ENCODE peak calls at places on chromosomes 12 and 14, in eight cellular contexts. R, A, K, X, Z, Y, P and M are unnamed samples.

GRCh38 chr14:51463461-51463860 is 188.2 kb upstream of the FRMD6 start:
- DNase-seq in Z (no peak), P (no peak), X (no peak), K (no peak), R (no peak), A (no peak), Y (no peak), M (no peak)

GRCh38 chr14:92471919-92472318 is 41.7 kb upstream of the RIN3 start:
- DNase-seq in A (peak; percentile 72), P (no peak), R (no peak), K (no peak), X (peak; percentile 44), Z (peak; percentile 81), Y (peak; percentile 87), M (no peak)

GRCh38 chr14:99413172-99413571 is 67.5 kb downstream of the SETD3 start:
- DNase-seq in R (no peak), Y (no peak), X (peak; percentile 36), Z (no peak), A (no peak), K (no peak), P (no peak), M (no peak)

GRCh38 chr14:94611179-94611578 is 1.0 kb upstream of the SERPINA3 start:
- DNase-seq in A (no peak), Z (no peak), K (no peak), Y (no peak), P (no peak), X (no peak), R (no peak), M (no peak)

GRCh38 chr14:60893916-60894315 is 87.0 kb downstream of the TRMT5 start:
- DNase-seq in Y (no peak), A (no peak), R (peak; percentile 42), P (no peak), K (no peak), Z (no peak), X (no peak), M (no peak)

GRCh38 chr14:82710257-82710841 is 1176.7 kb upstream of the SEL1L start:
- DNase-seq in Y (peak; percentile 81), X (peak; percentile 79), K (peak; percentile 75), R (peak; percentile 54), Z (peak; percentile 1), A (peak; percentile 33), P (no peak), M (peak; percentile 28)

GRCh38 chr12:108335349-108336119 is 3.6 kb downstream of the CMKLR1 start:
- DNase-seq in Y (no peak), R (no peak), X (no peak), Z (no peak), K (no peak), A (no peak), P (no peak), M (no peak)

GRCh38 chr14:72049462-72049861 is 117.2 kb downstream of the RGS6 start:
- DNase-seq in K (no peak), R (no peak), X (no peak), A (no peak), P (no peak), Z (no peak), Y (peak; percentile 30), M (no peak)

GRCh38 chr14:51581017-51581881 is 70.5 kb upstream of the FRMD6 start:
- DNase-seq in R (no peak), K (no peak), Y (peak; percentile 71), A (peak; percentile 93), P (no peak), Z (peak; percentile 89), X (no peak), M (no peak)

GRCh38 chr12:71780207-71780822 is 25.7 kb downstream of the RAB21 start:
- DNase-seq in K (no peak), Z (peak; percentile 34), X (no peak), A (peak; percentile 63), Y (peak; percentile 51), R (peak; percentile 55), P (peak; percentile 49), M (no peak)